ENCODE peak calls at places on chromosomes 1 and 21, in five cellular contexts. One of them, this sample, is unnamed.

GRCh38 chr1:110068646-110069301 is 1.7 kb downstream of the ALX3 start:
- DNase-seq in DND-41: no peak
- DNase-seq in NCI-H1105: no peak
- DNase-seq in HT-29: no peak
- DNase-seq in memory B cell: peak
- DNase-seq in this sample: no peak

GRCh38 chr1:225748479-225748878 is 29.1 kb upstream of the SRP9 start:
- DNase-seq in memory B cell: no peak
- DNase-seq in HT-29: no peak
- DNase-seq in NCI-H1105: no peak
- DNase-seq in DND-41: no peak
- DNase-seq in this sample: no peak

GRCh38 chr1:230215049-230215448 is 148.0 kb downstream of the GALNT2 start:
- DNase-seq in memory B cell: no peak
- DNase-seq in DND-41: no peak
- DNase-seq in HT-29: peak
- DNase-seq in NCI-H1105: no peak
- DNase-seq in this sample: peak

GRCh38 chr1:21277178-21277577 is 13.1 kb downstream of the ECE1 start:
- DNase-seq in memory B cell: no peak
- DNase-seq in DND-41: no peak
- DNase-seq in NCI-H1105: no peak
- DNase-seq in HT-29: no peak
- DNase-seq in this sample: no peak

GRCh38 chr1:25126568-25126967 is 105.7 kb downstream of the SYF2 start:
- DNase-seq in HT-29: no peak
- DNase-seq in memory B cell: no peak
- DNase-seq in NCI-H1105: no peak
- DNase-seq in DND-41: peak
- DNase-seq in this sample: no peak

GRCh38 chr21:45054927-45055612 is 19.3 kb upstream of the ADARB1 start:
- DNase-seq in NCI-H1105: no peak
- DNase-seq in memory B cell: no peak
- DNase-seq in DND-41: no peak
- DNase-seq in HT-29: no peak
- DNase-seq in this sample: no peak

GRCh38 chr1:112457965-112458364 is 50.8 kb upstream of the WNT2B start:
- DNase-seq in HT-29: no peak
- DNase-seq in memory B cell: no peak
- DNase-seq in NCI-H1105: no peak
- DNase-seq in DND-41: no peak
- DNase-seq in this sample: no peak

GRCh38 chr1:53442297-53442696 is 16.9 kb upstream of the DMRTB1 start:
- DNase-seq in NCI-H1105: no peak
- DNase-seq in HT-29: peak
- DNase-seq in memory B cell: no peak
- DNase-seq in DND-41: no peak
- DNase-seq in this sample: no peak

GRCh38 chr1:171787686-171788480 is 6.4 kb downstream of the METTL13 start:
- DNase-seq in memory B cell: no peak
- DNase-seq in DND-41: no peak
- DNase-seq in NCI-H1105: no peak
- DNase-seq in HT-29: no peak
- DNase-seq in this sample: no peak

GRCh38 chr21:38322551-38322950 is 65.8 kb downstream of the KCNJ15 start:
- DNase-seq in HT-29: no peak
- DNase-seq in memory B cell: no peak
- DNase-seq in DND-41: no peak
- DNase-seq in NCI-H1105: no peak
- DNase-seq in this sample: no peak

GRCh38 chr1:206738370-206739366 is 31.9 kb upstream of the IL19 start:
- DNase-seq in memory B cell: no peak
- DNase-seq in HT-29: peak
- DNase-seq in NCI-H1105: no peak
- DNase-seq in DND-41: no peak
- DNase-seq in this sample: peak

GRCh38 chr1:116373451-116374339 is 651 bp downstream of the ATP1A1 start:
- DNase-seq in DND-41: peak
- DNase-seq in NCI-H1105: peak
- DNase-seq in memory B cell: peak
- DNase-seq in HT-29: peak
- DNase-seq in this sample: no peak

GRCh38 chr1:156102634-156103511 is 11.6 kb upstream of the LMNA start:
- DNase-seq in memory B cell: no peak
- DNase-seq in NCI-H1105: no peak
- DNase-seq in DND-41: no peak
- DNase-seq in HT-29: peak
- DNase-seq in this sample: no peak

GRCh38 chr1:165235158-165235776 is 121.2 kb downstream of the LMX1A start:
- DNase-seq in HT-29: no peak
- DNase-seq in DND-41: no peak
- DNase-seq in NCI-H1105: peak
- DNase-seq in memory B cell: no peak
- DNase-seq in this sample: no peak

GRCh38 chr1:14974361-14974760 is 179.2 kb upstream of the TMEM51 start:
- DNase-seq in HT-29: no peak
- DNase-seq in memory B cell: no peak
- DNase-seq in DND-41: no peak
- DNase-seq in NCI-H1105: no peak
- DNase-seq in this sample: no peak

GRCh38 chr1:2499260-2499659 is 23.2 kb downstream of the PLCH2 start:
- DNase-seq in DND-41: no peak
- DNase-seq in memory B cell: no peak
- DNase-seq in NCI-H1105: no peak
- DNase-seq in HT-29: no peak
- DNase-seq in this sample: no peak

GRCh38 chr1:183449223-183449770 is 23.0 kb upstream of the SMG7 start:
- DNase-seq in NCI-H1105: no peak
- DNase-seq in HT-29: no peak
- DNase-seq in DND-41: no peak
- DNase-seq in memory B cell: no peak
- DNase-seq in this sample: no peak

GRCh38 chr1:98468111-98468717 is 193.3 kb upstream of the SNX7 start:
- DNase-seq in HT-29: peak
- DNase-seq in memory B cell: no peak
- DNase-seq in DND-41: peak
- DNase-seq in NCI-H1105: peak
- DNase-seq in this sample: peak

GRCh38 chr1:107669996-107670395 is 295.0 kb downstream of the VAV3 start:
- DNase-seq in memory B cell: no peak
- DNase-seq in DND-41: no peak
- DNase-seq in HT-29: peak
- DNase-seq in NCI-H1105: peak
- DNase-seq in this sample: peak

GRCh38 chr1:42932442-42932941 is 26.2 kb downstream of the SLC2A1 start:
- DNase-seq in NCI-H1105: no peak
- DNase-seq in memory B cell: no peak
- DNase-seq in DND-41: no peak
- DNase-seq in HT-29: no peak
- DNase-seq in this sample: no peak

GRCh38 chr1:207882692-207883091 is 28.2 kb downstream of the CD34 start:
- DNase-seq in NCI-H1105: no peak
- DNase-seq in DND-41: no peak
- DNase-seq in memory B cell: no peak
- DNase-seq in HT-29: no peak
- DNase-seq in this sample: no peak

GRCh38 chr1:216919033-216919970 is 196.1 kb upstream of the ESRRG start:
- DNase-seq in DND-41: no peak
- DNase-seq in NCI-H1105: no peak
- DNase-seq in memory B cell: no peak
- DNase-seq in HT-29: no peak
- DNase-seq in this sample: no peak

GRCh38 chr1:151994956-151995355 is 1.3 kb upstream of the S100A10 start:
- DNase-seq in DND-41: no peak
- DNase-seq in memory B cell: no peak
- DNase-seq in NCI-H1105: no peak
- DNase-seq in HT-29: peak
- DNase-seq in this sample: no peak

GRCh38 chr21:33157303-33157702 is 72.4 kb upstream of the IFNAR2 start:
- DNase-seq in memory B cell: no peak
- DNase-seq in HT-29: no peak
- DNase-seq in DND-41: peak
- DNase-seq in NCI-H1105: no peak
- DNase-seq in this sample: no peak

GRCh38 chr1:226474041-226474440 is 66.1 kb upstream of the PARP1 start:
- DNase-seq in memory B cell: no peak
- DNase-seq in NCI-H1105: no peak
- DNase-seq in DND-41: no peak
- DNase-seq in HT-29: no peak
- DNase-seq in this sample: no peak

GRCh38 chr1:214566158-214567104 is 15.0 kb upstream of the PTPN14 start:
- DNase-seq in HT-29: no peak
- DNase-seq in memory B cell: no peak
- DNase-seq in NCI-H1105: no peak
- DNase-seq in DND-41: no peak
- DNase-seq in this sample: no peak

GRCh38 chr1:91844862-91845528 is 41.0 kb downstream of the TGFBR3 start:
- DNase-seq in DND-41: no peak
- DNase-seq in HT-29: peak
- DNase-seq in NCI-H1105: no peak
- DNase-seq in memory B cell: no peak
- DNase-seq in this sample: no peak

GRCh38 chr1:87685366-87686136 is 356.9 kb downstream of the LMO4 start:
- DNase-seq in NCI-H1105: no peak
- DNase-seq in memory B cell: no peak
- DNase-seq in DND-41: no peak
- DNase-seq in HT-29: no peak
- DNase-seq in this sample: no peak